ENCODE peak calls at places on chromosome 13, in nine cellular contexts. K is endodermal cell; S is CD8-positive, alpha-beta T cell; Z is left ventricle myocardium inferior; X is GM23248; E is cardiac muscle cell; M is heart right ventricle; J is CD8-positive, alpha-beta memory T cell; H is brain microvascular endothelial cell. L is an unnamed sample.

GRCh38 chr13:98766716-98767115 is 14.2 kb upstream of the SLC15A1 start:
- DNase-seq in K (no peak), S (no peak), Z (no peak), X (no peak), E (no peak), M (no peak), J (no peak), H (no peak), L (no peak)

GRCh38 chr13:65562305-65562704 is 1667.8 kb downstream of the PCDH9 start:
- DNase-seq in K (no peak), S (no peak), Z (no peak), X (no peak), E (no peak), M (no peak), J (no peak), H (no peak), L (no peak)

GRCh38 chr13:32987462-32987861 is 28.8 kb upstream of the KL start:
- DNase-seq in K (no peak), S (no peak), Z (no peak), X (no peak), E (no peak), M (no peak), J (no peak), H (no peak), L (no peak)

GRCh38 chr13:64083396-64083795 is 2667.7 kb upstream of the PCDH20 start:
- DNase-seq in K (no peak), S (no peak), Z (no peak), X (no peak), E (no peak), M (no peak), J (no peak), H (no peak), L (no peak)

GRCh38 chr13:75806101-75806500 is 170.0 kb downstream of the LMO7 start:
- DNase-seq in K (peak; percentile 54), S (no peak), Z (no peak), X (no peak), E (peak; percentile 36), M (no peak), J (no peak), H (no peak), L (no peak)

GRCh38 chr13:71860547-71861131 is 6.4 kb downstream of the DACH1 start:
- DNase-seq in K (no peak), S (no peak), Z (no peak), X (no peak), E (no peak), M (no peak), J (no peak), H (no peak), L (no peak)

GRCh38 chr13:51614350-51614786 is 30.1 kb downstream of the WDFY2 start:
- DNase-seq in K (no peak), S (peak; percentile 20), Z (no peak), X (peak; percentile 62), E (no peak), M (no peak), J (peak; percentile 10), H (no peak), L (no peak)

GRCh38 chr13:73754727-73755292 is 379.4 kb downstream of the KLF12 start:
- DNase-seq in K (no peak), S (no peak), Z (no peak), X (peak; percentile 67), E (peak; percentile 69), M (no peak), J (no peak), H (peak; percentile 72), L (peak; percentile 38)

GRCh38 chr13:43196171-43196611 is 172.8 kb downstream of the DNAJC15 start:
- DNase-seq in K (no peak), S (no peak), Z (peak; percentile 41), X (peak; percentile 16), E (peak; percentile 19), M (peak; percentile 16), J (no peak), H (no peak), L (no peak)

GRCh38 chr13:25528266-25528665 is 156.5 kb downstream of the ATP8A2 start:
- DNase-seq in K (no peak), S (no peak), Z (no peak), X (no peak), E (no peak), M (no peak), J (no peak), H (no peak), L (no peak)

GRCh38 chr13:46211521-46212351 is at the start of gene LRRC63:
- DNase-seq in K (peak; percentile 88), S (peak; percentile 78), Z (peak; percentile 81), X (peak; percentile 70), E (peak; percentile 87), M (peak; percentile 84), J (peak; percentile 81), H (peak; percentile 12), L (peak; percentile 79)

GRCh38 chr13:31588923-31589322 is 150.4 kb upstream of the RXFP2 start:
- DNase-seq in K (no peak), S (no peak), Z (no peak), X (no peak), E (no peak), M (no peak), J (no peak), H (no peak), L (no peak)

GRCh38 chr13:97284558-97284957 is 62.4 kb downstream of the MBNL2 start:
- DNase-seq in K (no peak), S (no peak), Z (no peak), X (peak; percentile 76), E (no peak), M (no peak), J (no peak), H (no peak), L (no peak)

GRCh38 chr13:41917641-41918040 is 43.3 kb downstream of the VWA8 start:
- DNase-seq in K (no peak), S (no peak), Z (no peak), X (peak; percentile 72), E (no peak), M (no peak), J (no peak), H (peak; percentile 53), L (no peak)

GRCh38 chr13:34076943-34077703 is 259.2 kb downstream of the RFC3 start:
- DNase-seq in K (no peak), S (no peak), Z (no peak), X (peak; percentile 68), E (peak; percentile 10), M (no peak), J (no peak), H (peak; percentile 41), L (no peak)

GRCh38 chr13:77786888-77787287 is 89.4 kb downstream of the SLAIN1 start:
- DNase-seq in K (no peak), S (no peak), Z (no peak), X (no peak), E (no peak), M (no peak), J (no peak), H (no peak), L (no peak)
- H3K36me3 ChIP-seq in K (no peaks in the 10 kb centered on the region), S (no peaks in the 10 kb centered on the region), Z (no peaks in the 10 kb centered on the region), X (no peaks in the 10 kb centered on the region), E (no peaks in the 10 kb centered on the region), M (no peaks in the 10 kb centered on the region), J (no peaks in the 10 kb centered on the region), H (no peaks in the 10 kb centered on the region), L (no peaks in the 10 kb centered on the region)

GRCh38 chr13:110644892-110645521 is 29.7 kb downstream of the NAXD start:
- DNase-seq in K (peak; percentile 95), S (no peak), Z (peak; percentile 65), X (peak; percentile 73), E (peak; percentile 80), M (peak; percentile 57), J (peak; percentile 27), H (peak; percentile 48), L (peak; percentile 34)

GRCh38 chr13:110648155-110648819 is 32.9 kb downstream of the NAXD start:
- DNase-seq in K (peak; percentile 38), S (no peak), Z (no peak), X (no peak), E (no peak), M (no peak), J (no peak), H (no peak), L (no peak)

GRCh38 chr13:110647365-110647737 is 32.0 kb downstream of the NAXD start:
- DNase-seq in K (peak; percentile 45), S (no peak), Z (no peak), X (no peak), E (no peak), M (no peak), J (no peak), H (no peak), L (no peak)

GRCh38 chr13:110645750-110646149 is 30.4 kb downstream of the NAXD start:
- DNase-seq in K (peak; percentile 44), S (no peak), Z (no peak), X (no peak), E (no peak), M (no peak), J (no peak), H (no peak), L (no peak)

GRCh38 chr13:110646442-110647364 is 31.4 kb downstream of the NAXD start:
- DNase-seq in K (peak; percentile 43), S (no peak), Z (no peak), X (no peak), E (no peak), M (no peak), J (no peak), H (no peak), L (no peak)
- H3K27me3 ChIP-seq in K (no peaks in the 10 kb centered on the region), S (no peaks in the 10 kb centered on the region), Z (no peaks in the 10 kb centered on the region), X (no peaks in the 10 kb centered on the region), E (no peaks in the 10 kb centered on the region), M (no peaks in the 10 kb centered on the region), J (no peaks in the 10 kb centered on the region), H (no peaks in the 10 kb centered on the region), L (no peaks in the 10 kb centered on the region)

DNA sequence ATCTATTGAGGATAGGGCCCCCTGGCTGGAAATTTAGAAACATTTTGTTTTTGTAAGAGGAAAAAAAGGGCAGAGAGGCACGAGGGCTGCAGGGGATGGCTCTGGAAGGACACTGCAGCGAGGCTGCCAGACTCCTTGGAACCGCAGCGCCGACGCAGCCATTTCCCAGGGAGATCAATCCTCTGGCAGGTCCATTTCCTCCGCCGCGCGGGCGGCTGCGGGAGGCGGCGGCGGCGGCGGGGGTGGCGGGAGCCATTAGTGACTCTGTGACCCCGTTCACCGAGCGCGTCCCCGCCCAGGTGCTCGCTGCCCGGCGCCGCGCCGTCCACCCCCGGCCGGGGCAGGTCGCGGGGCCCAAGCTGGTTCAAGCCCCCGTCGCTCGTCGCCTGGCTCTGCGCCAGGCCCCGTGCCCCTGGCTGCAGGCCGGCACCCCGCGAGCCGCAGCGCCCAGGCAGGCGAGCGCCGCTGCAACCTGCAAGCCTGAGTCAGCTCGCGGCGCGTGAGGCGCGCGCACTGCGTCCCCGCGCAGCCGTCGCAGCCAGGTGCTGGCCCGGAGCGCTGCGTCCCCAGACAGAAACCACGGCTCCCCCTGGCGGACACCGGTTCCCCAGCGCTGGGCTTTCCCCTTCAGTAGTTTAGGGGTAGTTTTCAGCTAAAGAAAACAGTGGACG is 192.6 kb downstream of the KATNAL1 start:
- DNase-seq in K (peak; percentile 98), S (peak; percentile 91), Z (peak; percentile 89), X (peak; percentile 94), E (peak; percentile 93), M (peak; percentile 91), J (peak; percentile 87), H (peak; percentile 68), L (peak; percentile 89)
- H3K4me3 ChIP-seq in K (peak overlapping the region; percentile 72), S (peak overlapping the region; percentile 61), Z (peak overlapping the region; percentile 71), X (peak overlapping the region; percentile 76), E (peak overlapping the region; percentile 55), M (peak overlapping the region; percentile 58), J (peak overlapping the region; percentile 47), H (peak overlapping the region; percentile 44), L (peak overlapping the region; percentile 48)

GRCh38 chr13:77084755-77085154 is 57.8 kb upstream of the FBXL3 start:
- DNase-seq in K (no peak), S (no peak), Z (no peak), X (no peak), E (no peak), M (no peak), J (no peak), H (no peak), L (no peak)
- H3K36me3 ChIP-seq in K (peaks cover 25% of the 10 kb centered on the region), S (peaks cover 62% of the 10 kb centered on the region), Z (peaks cover 90% of the 10 kb centered on the region), X (peaks cover 44% of the 10 kb centered on the region), E (peaks cover 26% of the 10 kb centered on the region), M (peaks cover 98% of the 10 kb centered on the region), J (peaks cover 42% of the 10 kb centered on the region), H (peaks cover 16% of the 10 kb centered on the region), L (peaks cover 31% of the 10 kb centered on the region)

GRCh38 chr13:112068531-112069062 is 1.6 kb downstream of the SOX1 start:
- DNase-seq in K (peak; percentile 66), S (no peak), Z (no peak), X (no peak), E (no peak), M (no peak), J (no peak), H (no peak), L (no peak)
- H3K27me3 ChIP-seq in K (peaks cover 93% of the 10 kb centered on the region), S (peaks cover 34% of the 10 kb centered on the region), Z (peaks cover 95% of the 10 kb centered on the region), X (peaks cover 69% of the 10 kb centered on the region), E (peaks cover 100% of the 10 kb centered on the region), M (peaks cover 95% of the 10 kb centered on the region), J (peaks cover 27% of the 10 kb centered on the region), H (peaks cover 72% of the 10 kb centered on the region), L (peaks cover 27% of the 10 kb centered on the region)

L was measured in naive thymus-derived CD4-positive, alpha-beta T cell.